ENCODE peak calls at places on chromosomes 11 and 22, in ten cellular contexts. V is RCC 7860; X is lower leg skin; S is choroid plexus epithelial cell; L is NCI-H1105; U is GM20000; D is HT1080; T is stimulated activated CD4-positive, alpha-beta T cell treated with anti-CD3 and anti-CD28 coated beads, Interleukin-1b, Interleukin-23, amount 100 ng/mL, for 24 hours; E is HCT116; C is hepatocyte. I is an unnamed sample.

GRCh38 chr11:3102641-3102921 is 45.4 kb upstream of the CARS1 start:
- DNase-seq in V (no peak), X (no peak), D (no peak), C (no peak), U (no peak), T (no peak), E (no peak), L (no peak), S (no peak), I (no peak)

GRCh38 chr11:122804161-122804560 is 34.1 kb upstream of the CRTAM start:
- DNase-seq in L (no peak), S (peak; percentile 29), D (peak; percentile 24), U (no peak), V (no peak), T (no peak), E (no peak), X (no peak), C (no peak), I (no peak)

GRCh38 chr11:2579315-2580060 is 120.3 kb downstream of the KCNQ1OT1 start:
- DNase-seq in S (no peak), V (no peak), X (no peak), U (no peak), L (no peak), C (no peak), D (no peak), E (no peak), T (no peak), I (no peak)

GRCh38 chr22:38112361-38112760 is 1.9 kb upstream of the BAIAP2L2 start:
- DNase-seq in X (no peak), D (no peak), C (no peak), E (no peak), S (no peak), U (no peak), L (no peak), V (no peak), T (no peak), I (no peak)

GRCh38 chr22:41231369-41231768 is 9.4 kb downstream of the CHADL start:
- DNase-seq in S (no peak), X (no peak), C (no peak), T (no peak), D (no peak), U (no peak), L (no peak), E (no peak), V (no peak), I (no peak)

GRCh38 chr11:125489166-125489565 is 6.9 kb downstream of the FEZ1 start:
- DNase-seq in U (no peak), L (no peak), X (no peak), D (peak; percentile 17), S (no peak), V (no peak), T (no peak), C (no peak), E (no peak), I (peak; percentile 49)

GRCh38 chr11:21710791-21711190 is 482.1 kb upstream of the ANO5 start:
- DNase-seq in E (no peak), L (peak; percentile 75), D (no peak), U (no peak), V (no peak), S (no peak), X (no peak), T (no peak), C (peak; percentile 20), I (no peak)

GRCh38 chr22:50185384-50186087 is at the start of gene TRABD:
- DNase-seq in X (peak; percentile 78), L (peak; percentile 87), E (peak; percentile 70), S (peak; percentile 90), T (peak; percentile 67), V (peak; percentile 76), D (peak; percentile 64), U (peak; percentile 99), C (peak; percentile 96), I (peak; percentile 95)

GRCh38 chr11:66639066-66639813 is 737 bp downstream of the RBM4 start:
- DNase-seq in D (peak; percentile 19), C (peak; percentile 60), L (no peak), U (no peak), T (no peak), E (no peak), V (no peak), S (peak; percentile 67), X (no peak), I (peak; percentile 52)

GRCh38 chr22:38963872-38964271 is 6.5 kb downstream of the APOBEC3A start:
- DNase-seq in V (no peak), U (no peak), S (no peak), X (no peak), L (no peak), D (no peak), E (no peak), C (peak; percentile 90), T (no peak), I (no peak)

GRCh38 chr11:41431784-41432183 is 27.7 kb downstream of the LRRC4C start:
- DNase-seq in V (peak; percentile 4), T (no peak), S (peak; percentile 12), E (no peak), D (no peak), X (no peak), U (peak; percentile 6), C (peak; percentile 41), L (no peak), I (peak; percentile 31)

GRCh38 chr11:64660205-64660604 is 62.8 kb downstream of the NRXN2 start:
- DNase-seq in S (no peak), U (no peak), C (no peak), E (no peak), L (no peak), T (no peak), X (no peak), D (no peak), V (no peak), I (no peak)

GRCh38 chr11:111148953-111149352 is 96.6 kb upstream of the POU2AF2 start:
- DNase-seq in L (no peak), D (no peak), C (no peak), U (no peak), S (peak; percentile 40), E (no peak), T (no peak), V (no peak), X (peak; percentile 18), I (no peak)

I was measured in GM12865.